ENCODE peak calls at places on chromosome 10, in six cellular contexts. One of them, this sample, is unnamed.

GRCh38 chr10:118918689-118919088 is 110.8 kb upstream of the NANOS1 start:
- DNase-seq in fibroblast of lung: no peak
- DNase-seq in A549: no peak
- DNase-seq in hepatocyte: no peak
- DNase-seq in B cell: no peak
- DNase-seq in IMR-90: no peak
- DNase-seq in this sample: no peak

GRCh38 chr10:15141136-15142067 is 27.1 kb downstream of the NMT2 start:
- DNase-seq in fibroblast of lung: peak; percentile 56
- DNase-seq in A549: no peak
- DNase-seq in hepatocyte: no peak
- DNase-seq in B cell: peak; percentile 60
- DNase-seq in IMR-90: no peak
- DNase-seq in this sample: no peak

GRCh38 chr10:105950410-105950809 is 1214.1 kb downstream of the SORCS1 start:
- DNase-seq in fibroblast of lung: peak; percentile 14
- DNase-seq in A549: peak; percentile 10
- DNase-seq in hepatocyte: peak; percentile 82
- DNase-seq in B cell: no peak
- DNase-seq in IMR-90: peak; percentile 34
- DNase-seq in this sample: peak; percentile 23

GRCh38 chr10:84365339-84365881 is 37.0 kb downstream of the CCSER2 start:
- DNase-seq in fibroblast of lung: no peak
- DNase-seq in A549: no peak
- DNase-seq in hepatocyte: no peak
- DNase-seq in B cell: no peak
- DNase-seq in IMR-90: no peak
- DNase-seq in this sample: no peak

GRCh38 chr10:125786547-125786946 is 10.9 kb upstream of the MMP21 start:
- DNase-seq in fibroblast of lung: no peak
- DNase-seq in A549: no peak
- DNase-seq in hepatocyte: no peak
- DNase-seq in B cell: no peak
- DNase-seq in IMR-90: no peak
- DNase-seq in this sample: no peak

GRCh38 chr10:88800152-88801125 is 2.1 kb upstream of the LIPM start:
- DNase-seq in fibroblast of lung: peak; percentile 92
- DNase-seq in A549: no peak
- DNase-seq in hepatocyte: no peak
- DNase-seq in B cell: no peak
- DNase-seq in IMR-90: peak; percentile 72
- DNase-seq in this sample: no peak

GRCh38 chr10:122308487-122309141 is 37.5 kb downstream of the BTBD16 start:
- DNase-seq in fibroblast of lung: no peak
- DNase-seq in A549: no peak
- DNase-seq in hepatocyte: peak; percentile 65
- DNase-seq in B cell: no peak
- DNase-seq in IMR-90: no peak
- DNase-seq in this sample: no peak

GRCh38 chr10:110739811-110740271 is 95.7 kb downstream of the RBM20 start:
- DNase-seq in fibroblast of lung: peak; percentile 27
- DNase-seq in A549: no peak
- DNase-seq in hepatocyte: no peak
- DNase-seq in B cell: no peak
- DNase-seq in IMR-90: no peak
- DNase-seq in this sample: no peak

GRCh38 chr10:91409069-91409868 is 875 bp upstream of the HECTD2 start:
- DNase-seq in fibroblast of lung: peak; percentile 94
- DNase-seq in A549: peak; percentile 75
- DNase-seq in hepatocyte: peak; percentile 83
- DNase-seq in B cell: peak; percentile 44
- DNase-seq in IMR-90: peak; percentile 80
- DNase-seq in this sample: peak; percentile 62

GRCh38 chr10:90450797-90451196 is 407.0 kb downstream of the HTR7 start:
- DNase-seq in fibroblast of lung: no peak
- DNase-seq in A549: no peak
- DNase-seq in hepatocyte: no peak
- DNase-seq in B cell: no peak
- DNase-seq in IMR-90: no peak
- DNase-seq in this sample: no peak

GRCh38 chr10:119659951-119660350 is 8.8 kb downstream of the BAG3 start:
- DNase-seq in fibroblast of lung: no peak
- DNase-seq in A549: no peak
- DNase-seq in hepatocyte: peak; percentile 34
- DNase-seq in B cell: no peak
- DNase-seq in IMR-90: no peak
- DNase-seq in this sample: no peak

GRCh38 chr10:101363850-101364400 is 10.0 kb downstream of the BTRC start:
- DNase-seq in fibroblast of lung: no peak
- DNase-seq in A549: no peak
- DNase-seq in hepatocyte: no peak
- DNase-seq in B cell: no peak
- DNase-seq in IMR-90: no peak
- DNase-seq in this sample: no peak

GRCh38 chr10:7915923-7916322 is 97.6 kb downstream of the TAF3 start:
- DNase-seq in fibroblast of lung: peak; percentile 81
- DNase-seq in A549: no peak
- DNase-seq in hepatocyte: no peak
- DNase-seq in B cell: no peak
- DNase-seq in IMR-90: peak; percentile 63
- DNase-seq in this sample: no peak

GRCh38 chr10:113854757-113855626 is 531 bp downstream of the NHLRC2 start:
- DNase-seq in fibroblast of lung: peak; percentile 51
- DNase-seq in A549: peak; percentile 72
- DNase-seq in hepatocyte: peak; percentile 73
- DNase-seq in B cell: peak; percentile 75
- DNase-seq in IMR-90: peak; percentile 28
- DNase-seq in this sample: no peak

GRCh38 chr10:103758294-103758681 is 97.1 kb downstream of the SH3PXD2A start:
- DNase-seq in fibroblast of lung: peak; percentile 76
- DNase-seq in A549: peak; percentile 79
- DNase-seq in hepatocyte: no peak
- DNase-seq in B cell: no peak
- DNase-seq in IMR-90: peak; percentile 86
- DNase-seq in this sample: no peak

GRCh38 chr10:114404171-114405010 is at the start of gene AFAP1L2:
- DNase-seq in fibroblast of lung: peak; percentile 32
- DNase-seq in A549: peak; percentile 65
- DNase-seq in hepatocyte: peak; percentile 69
- DNase-seq in B cell: no peak
- DNase-seq in IMR-90: no peak
- DNase-seq in this sample: no peak

GRCh38 chr10:113284635-113285034 is 268.2 kb upstream of the HABP2 start:
- DNase-seq in fibroblast of lung: no peak
- DNase-seq in A549: no peak
- DNase-seq in hepatocyte: no peak
- DNase-seq in B cell: no peak
- DNase-seq in IMR-90: no peak
- DNase-seq in this sample: no peak

GRCh38 chr10:93580824-93581223 is 14.4 kb downstream of the FFAR4 start:
- DNase-seq in fibroblast of lung: peak; percentile 18
- DNase-seq in A549: no peak
- DNase-seq in hepatocyte: peak; percentile 37
- DNase-seq in B cell: no peak
- DNase-seq in IMR-90: peak; percentile 33
- DNase-seq in this sample: no peak

GRCh38 chr10:96073722-96074121 is 30.3 kb downstream of the CCNJ start:
- DNase-seq in fibroblast of lung: peak; percentile 64
- DNase-seq in A549: no peak
- DNase-seq in hepatocyte: no peak
- DNase-seq in B cell: no peak
- DNase-seq in IMR-90: peak; percentile 85
- DNase-seq in this sample: no peak

GRCh38 chr10:102426803-102427287 is 5.5 kb downstream of the CUEDC2 start:
- DNase-seq in fibroblast of lung: peak; percentile 62
- DNase-seq in A549: no peak
- DNase-seq in hepatocyte: no peak
- DNase-seq in B cell: no peak
- DNase-seq in IMR-90: peak; percentile 42
- DNase-seq in this sample: no peak

DNA sequence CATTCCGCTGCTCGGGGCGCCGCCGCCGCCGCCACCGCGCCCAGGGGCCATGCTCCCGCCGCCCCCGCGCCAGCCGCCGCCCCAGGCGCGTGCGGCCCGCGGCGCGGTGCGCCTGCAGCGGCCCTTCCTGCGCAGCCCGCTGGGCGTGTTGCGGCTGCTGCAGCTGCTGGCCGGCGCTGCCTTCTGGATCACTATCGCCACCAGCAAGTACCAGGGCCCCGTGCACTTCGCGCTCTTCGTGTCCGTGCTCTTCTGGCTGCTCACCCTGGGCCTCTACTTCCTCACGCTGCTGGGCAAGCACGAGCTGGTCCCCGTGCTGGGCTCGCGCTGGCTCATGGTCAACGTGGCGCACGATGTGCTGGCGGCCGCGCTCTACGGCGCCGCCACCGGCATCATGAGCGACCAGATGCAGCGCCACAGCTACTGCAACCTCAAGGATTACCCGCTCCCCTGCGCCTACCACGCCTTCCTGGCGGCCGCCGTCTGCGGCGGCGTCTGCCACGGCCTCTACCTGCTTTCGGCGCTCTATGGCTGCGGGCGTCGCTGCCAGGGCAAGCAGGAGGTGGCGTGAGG is 384 bp downstream of the MARVELD1 start:
- DNase-seq in fibroblast of lung: peak; percentile 74
- DNase-seq in A549: peak; percentile 82
- DNase-seq in hepatocyte: peak; percentile 88
- DNase-seq in B cell: peak; percentile 90
- DNase-seq in IMR-90: peak; percentile 74
- DNase-seq in this sample: no peak
- TF ChIP-seq CTCF in fibroblast of lung: peak; percentile 29
- TF ChIP-seq CTCF in A549: peak; percentile 40
- TF ChIP-seq CTCF in hepatocyte: peak; percentile 17
- TF ChIP-seq CTCF in B cell: no peak
- TF ChIP-seq CTCF in IMR-90: peak; percentile 23
- TF ChIP-seq CTCF in this sample: peak; percentile 25

GRCh38 chr10:792083-792791 is 102.8 kb upstream of the DIP2C start:
- DNase-seq in fibroblast of lung: no peak
- DNase-seq in A549: no peak
- DNase-seq in hepatocyte: no peak
- DNase-seq in B cell: no peak
- DNase-seq in IMR-90: no peak
- DNase-seq in this sample: no peak

GRCh38 chr10:796233-796632 is 106.8 kb upstream of the DIP2C start:
- DNase-seq in fibroblast of lung: no peak
- DNase-seq in A549: no peak
- DNase-seq in hepatocyte: no peak
- DNase-seq in B cell: no peak
- DNase-seq in IMR-90: no peak
- DNase-seq in this sample: no peak

GRCh38 chr10:797179-797578 is 107.7 kb upstream of the DIP2C start:
- DNase-seq in fibroblast of lung: no peak
- DNase-seq in A549: no peak
- DNase-seq in hepatocyte: no peak
- DNase-seq in B cell: no peak
- DNase-seq in IMR-90: no peak
- DNase-seq in this sample: no peak

GRCh38 chr10:792792-793100 is 103.3 kb upstream of the DIP2C start:
- DNase-seq in fibroblast of lung: peak; percentile 64
- DNase-seq in A549: no peak
- DNase-seq in hepatocyte: no peak
- DNase-seq in B cell: no peak
- DNase-seq in IMR-90: peak; percentile 86
- DNase-seq in this sample: no peak

GRCh38 chr10:794382-794956 is 105.0 kb upstream of the DIP2C start:
- DNase-seq in fibroblast of lung: no peak
- DNase-seq in A549: no peak
- DNase-seq in hepatocyte: no peak
- DNase-seq in B cell: no peak
- DNase-seq in IMR-90: peak; percentile 48
- DNase-seq in this sample: no peak
- TF ChIP-seq CTCF in fibroblast of lung: peak; percentile 21
- TF ChIP-seq CTCF in A549: no peak
- TF ChIP-seq CTCF in hepatocyte: peak; percentile 9
- TF ChIP-seq CTCF in B cell: no peak
- TF ChIP-seq CTCF in IMR-90: peak; percentile 63
- TF ChIP-seq CTCF in this sample: peak; percentile 16

DNA sequence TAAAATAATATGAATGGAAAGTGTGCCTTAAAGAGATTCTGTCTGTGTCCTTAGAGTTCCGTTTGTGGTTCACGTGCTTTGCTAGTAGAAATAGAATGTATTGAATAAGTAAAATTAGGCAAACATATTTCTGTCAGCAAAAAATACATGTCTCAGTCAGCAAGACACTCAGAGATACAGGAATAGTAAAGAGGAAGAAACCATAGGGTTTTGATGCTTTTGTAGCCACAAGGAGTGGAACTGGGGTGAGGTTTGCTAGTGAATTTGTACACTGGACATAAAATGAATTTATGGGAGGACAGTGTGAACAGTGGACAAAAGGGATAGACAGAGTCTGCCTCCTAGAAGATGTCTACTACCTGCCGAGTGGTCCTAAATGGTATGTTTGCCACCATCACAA is 289.2 kb upstream of the NRP1 start:
- DNase-seq in fibroblast of lung: no peak
- DNase-seq in A549: no peak
- DNase-seq in hepatocyte: no peak
- DNase-seq in B cell: no peak
- DNase-seq in IMR-90: no peak
- DNase-seq in this sample: no peak
- TF ChIP-seq CTCF in fibroblast of lung: no peak
- TF ChIP-seq CTCF in A549: no peak
- TF ChIP-seq CTCF in hepatocyte: no peak
- TF ChIP-seq CTCF in B cell: no peak
- TF ChIP-seq CTCF in IMR-90: no peak
- TF ChIP-seq CTCF in this sample: no peak

GRCh38 chr10:35641430-35642015 is 573 bp downstream of the FZD8 start:
- DNase-seq in fibroblast of lung: peak; percentile 46
- DNase-seq in A549: peak; percentile 27
- DNase-seq in hepatocyte: peak; percentile 65
- DNase-seq in B cell: peak; percentile 62
- DNase-seq in IMR-90: peak; percentile 42
- DNase-seq in this sample: no peak

GRCh38 chr10:35639021-35639521 is 3.0 kb downstream of the FZD8 start:
- DNase-seq in fibroblast of lung: no peak
- DNase-seq in A549: no peak
- DNase-seq in hepatocyte: peak; percentile 13
- DNase-seq in B cell: no peak
- DNase-seq in IMR-90: no peak
- DNase-seq in this sample: no peak

GRCh38 chr10:35639651-35640311 is 2.3 kb downstream of the FZD8 start:
- DNase-seq in fibroblast of lung: peak; percentile 46
- DNase-seq in A549: no peak
- DNase-seq in hepatocyte: peak; percentile 59
- DNase-seq in B cell: peak; percentile 27
- DNase-seq in IMR-90: peak; percentile 70
- DNase-seq in this sample: no peak

GRCh38 chr10:35640951-35641429 is 1.1 kb downstream of the FZD8 start:
- DNase-seq in fibroblast of lung: peak; percentile 87
- DNase-seq in A549: peak; percentile 50
- DNase-seq in hepatocyte: peak; percentile 85
- DNase-seq in B cell: no peak
- DNase-seq in IMR-90: peak; percentile 87
- DNase-seq in this sample: peak; percentile 54

DNA sequence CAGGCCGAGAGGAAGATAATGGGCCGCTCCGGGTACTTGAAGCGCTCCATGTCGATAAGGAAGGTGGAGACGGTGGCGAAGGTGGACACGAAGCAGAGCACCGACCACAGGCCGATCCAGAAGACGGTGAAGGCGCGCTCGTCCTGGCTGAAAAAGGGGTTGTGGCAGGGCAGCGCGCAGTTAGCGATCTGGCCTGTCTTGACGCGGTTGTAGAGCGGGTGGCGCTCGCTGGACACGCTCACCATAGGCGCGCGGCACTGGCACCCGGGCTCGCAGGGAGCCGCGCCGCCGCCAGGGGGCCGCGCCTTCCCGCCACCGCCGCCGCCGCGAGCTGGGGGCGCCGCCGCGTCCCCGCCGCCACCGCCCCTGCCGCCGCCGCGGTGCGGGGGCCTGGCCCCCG is 1.6 kb downstream of the FZD8 start:
- DNase-seq in fibroblast of lung: peak; percentile 73
- DNase-seq in A549: peak; percentile 56
- DNase-seq in hepatocyte: peak; percentile 87
- DNase-seq in B cell: peak; percentile 87
- DNase-seq in IMR-90: peak; percentile 76
- DNase-seq in this sample: no peak
- TF ChIP-seq CTCF in fibroblast of lung: peak; percentile 7
- TF ChIP-seq CTCF in A549: peak; percentile 43
- TF ChIP-seq CTCF in hepatocyte: peak; percentile 52
- TF ChIP-seq CTCF in B cell: peak; percentile 21
- TF ChIP-seq CTCF in IMR-90: peak; percentile 61
- TF ChIP-seq CTCF in this sample: peak; percentile 21